ENCODE peak calls at places on chromosomes 4 and X, in five cellular contexts. One of them, this sample, is unnamed.
A peak's percentile ranks its signal among the peaks of the same experiment; 100 is the strongest.

GRCh38 chrX:12771445-12772069 is 19.7 kb upstream of the PRPS2 start:
- DNase-seq in CD8-positive, alpha-beta T cell: peak; percentile 68
- DNase-seq in AG10803: peak; percentile 16
- DNase-seq in right atrium auricular region: no peak
- DNase-seq in fibroblast of lung: peak; percentile 19
- DNase-seq in this sample: no peak

GRCh38 chr4:2923141-2923551 is 40.1 kb downstream of the NOP14 start:
- DNase-seq in CD8-positive, alpha-beta T cell: no peak
- DNase-seq in AG10803: peak; percentile 54
- DNase-seq in right atrium auricular region: no peak
- DNase-seq in fibroblast of lung: peak; percentile 60
- DNase-seq in this sample: peak; percentile 35

GRCh38 chrX:66039916-66040315 is at the start of gene VSIG4:
- DNase-seq in CD8-positive, alpha-beta T cell: no peak
- DNase-seq in AG10803: no peak
- DNase-seq in right atrium auricular region: no peak
- DNase-seq in fibroblast of lung: no peak
- DNase-seq in this sample: no peak

GRCh38 chr4:56261027-56261426 is 126.3 kb downstream of the AASDH start:
- DNase-seq in CD8-positive, alpha-beta T cell: no peak
- DNase-seq in AG10803: no peak
- DNase-seq in right atrium auricular region: no peak
- DNase-seq in fibroblast of lung: no peak
- DNase-seq in this sample: no peak

GRCh38 chr4:34271479-34272355 is 1972.6 kb downstream of the ARAP2 start:
- DNase-seq in CD8-positive, alpha-beta T cell: no peak
- DNase-seq in AG10803: no peak
- DNase-seq in right atrium auricular region: no peak
- DNase-seq in fibroblast of lung: no peak
- DNase-seq in this sample: no peak

GRCh38 chr4:56757270-56757746 is 64.2 kb downstream of the SPINK2 start:
- DNase-seq in CD8-positive, alpha-beta T cell: peak; percentile 35
- DNase-seq in AG10803: peak; percentile 67
- DNase-seq in right atrium auricular region: no peak
- DNase-seq in fibroblast of lung: peak; percentile 73
- DNase-seq in this sample: peak; percentile 93

GRCh38 chr4:150297861-150298474 is 219.7 kb downstream of the DCLK2 start:
- DNase-seq in CD8-positive, alpha-beta T cell: peak; percentile 17
- DNase-seq in AG10803: peak; percentile 66
- DNase-seq in right atrium auricular region: no peak
- DNase-seq in fibroblast of lung: peak; percentile 53
- DNase-seq in this sample: no peak

GRCh38 chrX:149631293-149632165 is at the start of gene TMEM185A:
- DNase-seq in CD8-positive, alpha-beta T cell: peak; percentile 72
- DNase-seq in AG10803: peak; percentile 31
- DNase-seq in right atrium auricular region: no peak
- DNase-seq in fibroblast of lung: peak; percentile 45
- DNase-seq in this sample: peak; percentile 91

GRCh38 chr4:83561381-83561780 is 25.5 kb downstream of the GPAT3 start:
- DNase-seq in CD8-positive, alpha-beta T cell: no peak
- DNase-seq in AG10803: peak; percentile 60
- DNase-seq in right atrium auricular region: no peak
- DNase-seq in fibroblast of lung: peak; percentile 71
- DNase-seq in this sample: no peak

GRCh38 chr4:126850286-126850685 is 782.5 kb upstream of the INTU start:
- DNase-seq in CD8-positive, alpha-beta T cell: no peak
- DNase-seq in AG10803: peak; percentile 97
- DNase-seq in right atrium auricular region: no peak
- DNase-seq in fibroblast of lung: peak; percentile 99
- DNase-seq in this sample: peak; percentile 43

GRCh38 chr4:2626231-2626630 is 89.8 kb downstream of the FAM193A start:
- DNase-seq in CD8-positive, alpha-beta T cell: no peak
- DNase-seq in AG10803: no peak
- DNase-seq in right atrium auricular region: no peak
- DNase-seq in fibroblast of lung: no peak
- DNase-seq in this sample: no peak

GRCh38 chrX:129736491-129736890 is 2.3 kb upstream of the XPNPEP2 start:
- DNase-seq in CD8-positive, alpha-beta T cell: no peak
- DNase-seq in AG10803: no peak
- DNase-seq in right atrium auricular region: no peak
- DNase-seq in fibroblast of lung: no peak
- DNase-seq in this sample: no peak

GRCh38 chrX:139126493-139126892 is 404.0 kb upstream of the F9 start:
- DNase-seq in CD8-positive, alpha-beta T cell: no peak
- DNase-seq in AG10803: no peak
- DNase-seq in right atrium auricular region: no peak
- DNase-seq in fibroblast of lung: no peak
- DNase-seq in this sample: no peak

GRCh38 chr4:85761803-85762202 is 286.9 kb downstream of the ARHGAP24 start:
- DNase-seq in CD8-positive, alpha-beta T cell: no peak
- DNase-seq in AG10803: peak; percentile 27
- DNase-seq in right atrium auricular region: no peak
- DNase-seq in fibroblast of lung: peak; percentile 53
- DNase-seq in this sample: no peak

GRCh38 chr4:67332627-67333026 is 212.7 kb downstream of the CENPC start:
- DNase-seq in CD8-positive, alpha-beta T cell: no peak
- DNase-seq in AG10803: peak; percentile 2
- DNase-seq in right atrium auricular region: no peak
- DNase-seq in fibroblast of lung: no peak
- DNase-seq in this sample: no peak

GRCh38 chr4:101933855-101934254 is 143.3 kb downstream of the BANK1 start:
- DNase-seq in CD8-positive, alpha-beta T cell: no peak
- DNase-seq in AG10803: no peak
- DNase-seq in right atrium auricular region: no peak
- DNase-seq in fibroblast of lung: no peak
- DNase-seq in this sample: no peak

GRCh38 chr4:153465583-153465921 is 608 bp upstream of the TMEM131L start:
- DNase-seq in CD8-positive, alpha-beta T cell: peak; percentile 24
- DNase-seq in AG10803: peak; percentile 52
- DNase-seq in right atrium auricular region: peak; percentile 72
- DNase-seq in fibroblast of lung: peak; percentile 59
- DNase-seq in this sample: peak; percentile 95

GRCh38 chr4:15233626-15234025 is 194.2 kb upstream of the C1QTNF7 start:
- DNase-seq in CD8-positive, alpha-beta T cell: no peak
- DNase-seq in AG10803: peak; percentile 7
- DNase-seq in right atrium auricular region: no peak
- DNase-seq in fibroblast of lung: peak; percentile 26
- DNase-seq in this sample: no peak

GRCh38 chrX:134735015-134735414 is 76.7 kb upstream of the PLAC1 start:
- DNase-seq in CD8-positive, alpha-beta T cell: no peak
- DNase-seq in AG10803: no peak
- DNase-seq in right atrium auricular region: no peak
- DNase-seq in fibroblast of lung: no peak
- DNase-seq in this sample: no peak

GRCh38 chr4:155402941-155403340 is 26.2 kb upstream of the MAP9 start:
- DNase-seq in CD8-positive, alpha-beta T cell: no peak
- DNase-seq in AG10803: no peak
- DNase-seq in right atrium auricular region: no peak
- DNase-seq in fibroblast of lung: peak; percentile 7
- DNase-seq in this sample: peak; percentile 44

GRCh38 chr4:25915359-25915716 is 1.3 kb downstream of the SMIM20 start:
- DNase-seq in CD8-positive, alpha-beta T cell: no peak
- DNase-seq in AG10803: peak; percentile 34
- DNase-seq in right atrium auricular region: no peak
- DNase-seq in fibroblast of lung: peak; percentile 14
- DNase-seq in this sample: peak; percentile 50

GRCh38 chr4:128858875-128859696 is 49.6 kb downstream of the JADE1 start:
- DNase-seq in CD8-positive, alpha-beta T cell: no peak
- DNase-seq in AG10803: peak; percentile 83
- DNase-seq in right atrium auricular region: no peak
- DNase-seq in fibroblast of lung: peak; percentile 91
- DNase-seq in this sample: peak; percentile 81

GRCh38 chr4:14218641-14219040 is 591.1 kb upstream of the BOD1L1 start:
- DNase-seq in CD8-positive, alpha-beta T cell: no peak
- DNase-seq in AG10803: no peak
- DNase-seq in right atrium auricular region: no peak
- DNase-seq in fibroblast of lung: no peak
- DNase-seq in this sample: peak; percentile 22

GRCh38 chrX:121151293-121151692 is 103.9 kb downstream of the GLUD2 start:
- DNase-seq in CD8-positive, alpha-beta T cell: no peak
- DNase-seq in AG10803: no peak
- DNase-seq in right atrium auricular region: no peak
- DNase-seq in fibroblast of lung: no peak
- DNase-seq in this sample: no peak

GRCh38 chrX:110248582-110248981 is 69.3 kb downstream of the AMMECR1 start:
- DNase-seq in CD8-positive, alpha-beta T cell: no peak
- DNase-seq in AG10803: no peak
- DNase-seq in right atrium auricular region: no peak
- DNase-seq in fibroblast of lung: no peak
- DNase-seq in this sample: no peak

GRCh38 chrX:13092455-13092941 is 48.1 kb upstream of the FAM9C start:
- DNase-seq in CD8-positive, alpha-beta T cell: peak; percentile 72
- DNase-seq in AG10803: no peak
- DNase-seq in right atrium auricular region: no peak
- DNase-seq in fibroblast of lung: no peak
- DNase-seq in this sample: no peak

GRCh38 chr4:84879651-84880200 is 86.8 kb downstream of the WDFY3 start:
- DNase-seq in CD8-positive, alpha-beta T cell: no peak
- DNase-seq in AG10803: peak; percentile 57
- DNase-seq in right atrium auricular region: no peak
- DNase-seq in fibroblast of lung: peak; percentile 72
- DNase-seq in this sample: peak; percentile 36

GRCh38 chrX:30659421-30659820 is 6.2 kb downstream of the GK start:
- DNase-seq in CD8-positive, alpha-beta T cell: no peak
- DNase-seq in AG10803: peak; percentile 83
- DNase-seq in right atrium auricular region: no peak
- DNase-seq in fibroblast of lung: peak; percentile 58
- DNase-seq in this sample: peak; percentile 93

GRCh38 chr4:8579526-8580320 is 469 bp upstream of the GPR78 start:
- DNase-seq in CD8-positive, alpha-beta T cell: no peak
- DNase-seq in AG10803: no peak
- DNase-seq in right atrium auricular region: no peak
- DNase-seq in fibroblast of lung: no peak
- DNase-seq in this sample: peak; percentile 80

GRCh38 chr4:8582436-8582835 is 2.2 kb downstream of the GPR78 start:
- DNase-seq in CD8-positive, alpha-beta T cell: no peak
- DNase-seq in AG10803: no peak
- DNase-seq in right atrium auricular region: no peak
- DNase-seq in fibroblast of lung: no peak
- DNase-seq in this sample: peak; percentile 39

GRCh38 chr4:8580321-8581093 is at the start of gene GPR78:
- DNase-seq in CD8-positive, alpha-beta T cell: no peak
- DNase-seq in AG10803: peak; percentile 22
- DNase-seq in right atrium auricular region: no peak
- DNase-seq in fibroblast of lung: peak; percentile 60
- DNase-seq in this sample: peak; percentile 97

GRCh38 chr4:8582016-8582415 is 1.8 kb downstream of the GPR78 start:
- DNase-seq in CD8-positive, alpha-beta T cell: no peak
- DNase-seq in AG10803: no peak
- DNase-seq in right atrium auricular region: no peak
- DNase-seq in fibroblast of lung: no peak
- DNase-seq in this sample: peak; percentile 67

GRCh38 chr4:8581094-8581861 is 1.1 kb downstream of the GPR78 start:
- DNase-seq in CD8-positive, alpha-beta T cell: no peak
- DNase-seq in AG10803: no peak
- DNase-seq in right atrium auricular region: no peak
- DNase-seq in fibroblast of lung: no peak
- DNase-seq in this sample: peak; percentile 55
- H3K4me3 ChIP-seq in CD8-positive, alpha-beta T cell: no peak overlapping the region
- H3K4me3 ChIP-seq in AG10803: no peak overlapping the region
- H3K4me3 ChIP-seq in right atrium auricular region: no peak overlapping the region
- H3K4me3 ChIP-seq in fibroblast of lung: no peak overlapping the region
- H3K4me3 ChIP-seq in this sample: no peak overlapping the region

DNA sequence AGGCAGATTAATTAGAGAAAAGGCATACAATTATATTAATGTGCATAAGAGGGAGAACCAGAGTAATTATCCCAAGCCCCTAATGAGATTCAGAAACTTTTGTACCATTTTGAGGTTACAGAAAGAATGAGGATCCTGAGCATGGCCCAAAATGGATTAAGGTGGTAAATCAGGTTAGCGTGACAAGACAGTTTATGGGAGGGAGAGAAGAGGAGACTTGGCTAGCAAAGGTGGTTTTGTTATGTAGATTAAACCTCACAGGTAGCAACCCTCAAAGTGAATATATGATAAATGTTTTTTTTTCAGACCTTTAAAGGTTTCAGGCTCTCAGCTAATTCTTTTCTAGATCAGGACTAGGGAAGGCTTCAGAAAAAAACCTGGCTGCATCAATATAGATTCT is 781.8 kb downstream of the FAM133A start:
- DNase-seq in CD8-positive, alpha-beta T cell: no peak
- DNase-seq in AG10803: no peak
- DNase-seq in right atrium auricular region: no peak
- DNase-seq in fibroblast of lung: no peak
- DNase-seq in this sample: no peak
- H3K4me3 ChIP-seq in CD8-positive, alpha-beta T cell: no peak overlapping the region
- H3K4me3 ChIP-seq in AG10803: no peak overlapping the region
- H3K4me3 ChIP-seq in right atrium auricular region: no peak overlapping the region
- H3K4me3 ChIP-seq in fibroblast of lung: no peak overlapping the region
- H3K4me3 ChIP-seq in this sample: no peak overlapping the region

DNA sequence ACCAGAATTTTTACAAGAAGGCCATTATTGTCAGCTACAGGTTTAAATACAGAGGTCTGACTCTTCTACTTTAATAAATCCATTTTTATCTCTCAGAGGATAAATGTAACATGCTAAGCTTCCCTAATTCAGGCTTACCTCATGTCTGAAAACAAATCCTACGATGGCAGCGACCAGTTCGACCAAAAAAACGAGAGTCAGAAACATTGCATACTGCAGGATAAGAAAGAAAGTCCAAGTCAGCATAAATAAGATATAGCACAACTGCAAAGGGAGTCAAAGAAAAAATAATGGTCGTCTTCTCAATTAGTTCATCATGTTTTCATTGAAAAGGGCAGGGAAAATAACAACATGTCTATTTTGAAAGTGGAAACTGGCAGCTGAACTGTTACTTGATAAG is 1.6 kb downstream of the TSPAN6 start:
- DNase-seq in CD8-positive, alpha-beta T cell: no peak
- DNase-seq in AG10803: no peak
- DNase-seq in right atrium auricular region: no peak
- DNase-seq in fibroblast of lung: no peak
- DNase-seq in this sample: peak; percentile 55
- H3K4me3 ChIP-seq in CD8-positive, alpha-beta T cell: no peak overlapping the region
- H3K4me3 ChIP-seq in AG10803: no peak overlapping the region
- H3K4me3 ChIP-seq in right atrium auricular region: no peak overlapping the region
- H3K4me3 ChIP-seq in fibroblast of lung: no peak overlapping the region
- H3K4me3 ChIP-seq in this sample: no peak overlapping the region

DNA sequence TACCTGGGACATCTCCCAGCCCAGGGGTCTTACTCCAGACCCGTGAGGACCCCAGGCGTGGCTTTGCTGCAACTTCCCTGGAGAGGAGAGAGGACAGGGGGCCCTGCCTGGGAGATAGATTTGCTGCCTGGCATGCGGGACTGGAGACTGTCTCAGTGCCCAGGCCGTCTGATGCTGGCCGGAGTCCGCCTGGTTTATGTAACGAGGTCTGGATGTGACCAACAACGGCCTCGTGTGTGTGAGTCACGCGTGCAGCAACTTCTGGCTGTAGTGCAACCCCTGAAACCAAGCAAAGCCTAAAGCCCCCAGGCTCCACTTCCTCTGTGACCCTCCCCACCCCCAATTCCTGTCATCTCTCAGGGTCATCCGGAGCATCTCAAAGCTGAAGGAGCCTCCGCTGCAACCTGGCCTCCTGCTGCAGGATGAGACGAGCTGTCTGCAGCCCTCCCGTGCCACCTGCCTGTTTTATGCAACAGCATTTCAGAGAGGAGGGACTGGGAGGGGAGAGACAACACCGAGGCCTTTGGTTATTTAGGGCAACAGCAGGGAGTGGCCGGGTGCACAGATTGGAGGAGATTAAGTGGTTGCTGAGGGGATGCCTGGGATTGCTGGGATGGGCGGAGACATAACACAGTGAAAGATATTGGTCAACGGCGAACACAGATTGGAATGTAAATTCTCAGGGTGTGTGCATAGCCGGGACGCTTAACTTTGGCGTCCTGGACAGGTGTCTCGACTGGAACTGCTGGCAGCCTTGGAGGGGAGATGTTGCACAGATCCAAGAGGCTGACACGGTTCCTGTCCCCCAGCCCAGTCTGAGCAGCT is 16.0 kb downstream of the XG start:
- DNase-seq in CD8-positive, alpha-beta T cell: no peak
- DNase-seq in AG10803: peak; percentile 82
- DNase-seq in right atrium auricular region: peak; percentile 62
- DNase-seq in fibroblast of lung: peak; percentile 39
- DNase-seq in this sample: peak; percentile 81
- H3K4me3 ChIP-seq in CD8-positive, alpha-beta T cell: no peak overlapping the region
- H3K4me3 ChIP-seq in AG10803: no peak overlapping the region
- H3K4me3 ChIP-seq in right atrium auricular region: no peak overlapping the region
- H3K4me3 ChIP-seq in fibroblast of lung: no peak overlapping the region
- H3K4me3 ChIP-seq in this sample: no peak overlapping the region